ENCODE peak calls at places on chromosomes 16 and 17, in ten cellular contexts. A, H, N, D, L, J, S, K, C and R are unnamed samples.
A peak's percentile ranks its signal among the peaks of the same experiment; 100 is the strongest.

GRCh38 chr17:46044286-46044928 is 45.4 kb downstream of the STH start:
- DNase-seq in A (peak; percentile 72), H (peak; percentile 69), N (peak; percentile 73), D (peak; percentile 45), L (no peak), J (peak; percentile 87), S (peak; percentile 28), K (peak; percentile 77), C (peak; percentile 56), R (peak; percentile 94)

GRCh38 chr17:29111816-29112499 is 68.2 kb downstream of the MYO18A start:
- DNase-seq in A (peak; percentile 32), H (peak; percentile 78), N (peak; percentile 58), D (peak; percentile 37), L (peak; percentile 86), J (peak; percentile 68), S (peak; percentile 64), K (peak; percentile 18), C (peak; percentile 83), R (peak; percentile 63)

GRCh38 chr16:19382887-19383816 is 34.5 kb upstream of the TMC5 start:
- DNase-seq in A (no peak), H (peak; percentile 38), N (no peak), D (peak; percentile 11), L (no peak), J (no peak), S (no peak), K (peak; percentile 94), C (no peak), R (no peak)

GRCh38 chr16:29900102-29900887 is at the start of gene ASPHD1:
- DNase-seq in A (peak; percentile 98), H (peak; percentile 84), N (peak; percentile 72), D (peak; percentile 77), L (peak; percentile 79), J (peak; percentile 83), S (peak; percentile 63), K (peak; percentile 27), C (peak; percentile 86), R (peak; percentile 87)

GRCh38 chr17:65190467-65191095 is 53.4 kb downstream of the RGS9 start:
- DNase-seq in A (no peak), H (peak; percentile 37), N (peak; percentile 8), D (no peak), L (no peak), J (no peak), S (no peak), K (no peak), C (no peak), R (no peak)

GRCh38 chr17:68381076-68381900 is 76.0 kb downstream of the WIPI1 start:
- DNase-seq in A (peak; percentile 10), H (peak; percentile 93), N (no peak), D (no peak), L (no peak), J (peak; percentile 43), S (peak; percentile 14), K (no peak), C (no peak), R (no peak)

GRCh38 chr17:32927724-32928526 is at the start of gene TMEM98:
- DNase-seq in A (no peak), H (peak; percentile 49), N (peak; percentile 4), D (peak; percentile 46), L (no peak), J (no peak), S (no peak), K (no peak), C (peak; percentile 43), R (peak; percentile 48)

GRCh38 chr17:82257473-82257872 is 16.0 kb downstream of the CSNK1D start:
- DNase-seq in A (peak; percentile 83), H (no peak), N (peak; percentile 23), D (peak; percentile 43), L (no peak), J (no peak), S (peak; percentile 45), K (no peak), C (peak; percentile 54), R (peak; percentile 73)

GRCh38 chr17:32349503-32349853 is 479 bp upstream of the ZNF207 start:
- DNase-seq in A (no peak), H (peak; percentile 16), N (no peak), D (no peak), L (no peak), J (no peak), S (no peak), K (peak; percentile 36), C (no peak), R (peak; percentile 29)

GRCh38 chr17:44972953-44973352 is 4.8 kb upstream of the C1QL1 start:
- DNase-seq in A (peak; percentile 94), H (peak; percentile 88), N (peak; percentile 15), D (no peak), L (no peak), J (no peak), S (no peak), K (no peak), C (no peak), R (no peak)

GRCh38 chr17:27974045-27974436 is 68.4 kb upstream of the NLK start:
- DNase-seq in A (no peak), H (no peak), N (no peak), D (no peak), L (no peak), J (no peak), S (no peak), K (no peak), C (no peak), R (no peak)

GRCh38 chr17:1324201-1324750 is 44.8 kb downstream of the TRARG1 start:
- DNase-seq in A (no peak), H (no peak), N (no peak), D (no peak), L (peak; percentile 27), J (no peak), S (no peak), K (no peak), C (no peak), R (no peak)

GRCh38 chr17:61537264-61537771 is 53.7 kb downstream of the NACA2 start:
- DNase-seq in A (no peak), H (no peak), N (no peak), D (no peak), L (no peak), J (no peak), S (no peak), K (no peak), C (no peak), R (no peak)

GRCh38 chr17:1110844-1111598 is 68.8 kb downstream of the ABR start:
- DNase-seq in A (peak; percentile 87), H (peak; percentile 100), N (peak; percentile 76), D (peak; percentile 42), L (peak; percentile 89), J (peak; percentile 44), S (no peak), K (no peak), C (no peak), R (peak; percentile 84)

GRCh38 chr17:42670199-42670924 is 6.4 kb downstream of the PLEKHH3 start:
- DNase-seq in A (no peak), H (no peak), N (no peak), D (no peak), L (no peak), J (no peak), S (peak; percentile 31), K (no peak), C (peak; percentile 71), R (peak; percentile 77)

GRCh38 chr17:73131993-73132595 is 32.7 kb upstream of the SSTR2 start:
- DNase-seq in A (no peak), H (no peak), N (no peak), D (no peak), L (no peak), J (no peak), S (no peak), K (no peak), C (no peak), R (no peak)

GRCh38 chr16:19926449-19927390 is 42.1 kb upstream of the GPRC5B start:
- DNase-seq in A (peak; percentile 51), H (peak; percentile 70), N (peak; percentile 10), D (no peak), L (no peak), J (no peak), S (no peak), K (no peak), C (no peak), R (peak; percentile 37)

GRCh38 chr17:81030726-81031570 is 4.0 kb upstream of the BAIAP2 start:
- DNase-seq in A (no peak), H (no peak), N (no peak), D (no peak), L (peak; percentile 79), J (peak; percentile 78), S (no peak), K (peak; percentile 71), C (no peak), R (no peak)

GRCh38 chr16:30867747-30868146 is 26.1 kb downstream of the BCL7C start:
- DNase-seq in A (no peak), H (no peak), N (no peak), D (no peak), L (no peak), J (no peak), S (no peak), K (no peak), C (no peak), R (peak; percentile 36)

GRCh38 chr16:49855280-49855821 is 561 bp downstream of the ZNF423 start:
- DNase-seq in A (peak; percentile 57), H (peak; percentile 90), N (peak; percentile 59), D (peak; percentile 53), L (peak; percentile 89), J (peak; percentile 84), S (no peak), K (no peak), C (peak; percentile 88), R (peak; percentile 91)

GRCh38 chr17:59193463-59193862 is 16.4 kb upstream of the SMG8 start:
- DNase-seq in A (no peak), H (no peak), N (no peak), D (no peak), L (no peak), J (no peak), S (no peak), K (no peak), C (no peak), R (no peak)

GRCh38 chr16:66434619-66435430 is 7.7 kb downstream of the BEAN1 start:
- DNase-seq in A (no peak), H (no peak), N (no peak), D (no peak), L (peak; percentile 66), J (no peak), S (no peak), K (no peak), C (peak; percentile 32), R (peak; percentile 93)

GRCh38 chr17:79705674-79706073 is 25.1 kb upstream of the ENPP7 start:
- DNase-seq in A (no peak), H (no peak), N (no peak), D (no peak), L (no peak), J (no peak), S (no peak), K (no peak), C (no peak), R (no peak)

GRCh38 chr17:7281953-7282751 is 634 bp downstream of the SLC2A4 start:
- DNase-seq in A (no peak), H (no peak), N (no peak), D (no peak), L (peak; percentile 84), J (no peak), S (no peak), K (no peak), C (peak; percentile 41), R (no peak)

GRCh38 chr17:47862621-47863440 is 11.9 kb upstream of the SP6 start:
- DNase-seq in A (peak; percentile 84), H (peak; percentile 69), N (peak; percentile 85), D (no peak), L (no peak), J (no peak), S (no peak), K (no peak), C (no peak), R (no peak)

GRCh38 chr16:68782198-68783174 is 45.4 kb downstream of the CDH1 start:
- DNase-seq in A (no peak), H (no peak), N (no peak), D (no peak), L (no peak), J (no peak), S (no peak), K (no peak), C (no peak), R (no peak)